ENCODE peak calls at places on chromosomes 7 and 10, in six cellular contexts. E, N, B, I, D and S are unnamed samples. For H3K4me1, the result is how much of the 10 kb centered on the place peaks cover.

GRCh38 chr10:132666733-132667612 is 119.0 kb downstream of the NKX6-2 start:
- DNase-seq in B (no peak), I (no peak), D (no peak), E (no peak), N (peak), S (no peak)

GRCh38 chr10:22609719-22610118 is 104.7 kb downstream of the PIP4K2A start:
- DNase-seq in B (no peak), D (no peak), I (no peak), N (no peak), E (no peak), S (no peak)

GRCh38 chr10:119538632-119539358 is 3.7 kb downstream of the RGS10 start:
- DNase-seq in E (no peak), B (no peak), I (no peak), N (no peak), D (no peak), S (no peak)

GRCh38 chr7:53684693-53685092 is 649.3 kb downstream of the POM121L12 start:
- DNase-seq in E (no peak), I (no peak), D (no peak), B (no peak), N (no peak), S (no peak)

GRCh38 chr10:78991187-78991586 is 77.6 kb upstream of the ZMIZ1 start:
- DNase-seq in E (no peak), D (no peak), B (no peak), I (no peak), N (peak), S (no peak)

GRCh38 chr7:23418046-23418445 is 52.2 kb downstream of the IGF2BP3 start:
- DNase-seq in D (no peak), B (no peak), N (peak), E (no peak), I (no peak), S (no peak)

GRCh38 chr10:86598151-86598550 is 56.2 kb upstream of the OPN4 start:
- DNase-seq in I (no peak), N (peak), B (no peak), E (no peak), D (no peak), S (no peak)

GRCh38 chr10:6173203-6173602 is 29.5 kb upstream of the PFKFB3 start:
- DNase-seq in D (peak), N (no peak), E (peak), I (no peak), B (no peak), S (no peak)

GRCh38 chr10:49778197-49778596 is 16.1 kb upstream of the OGDHL start:
- DNase-seq in E (no peak), I (no peak), N (no peak), D (no peak), B (no peak), S (no peak)

GRCh38 chr10:66678521-66678920 is 247.3 kb upstream of the LRRTM3 start:
- DNase-seq in E (no peak), N (no peak), I (no peak), D (no peak), B (no peak), S (no peak)

GRCh38 chr10:105586451-105587098 is 945.5 kb downstream of the SORCS3 start:
- DNase-seq in D (no peak), I (no peak), N (peak), B (no peak), E (no peak), S (no peak)

GRCh38 chr7:38744746-38745145 is 113.6 kb upstream of the AMPH start:
- DNase-seq in E (no peak), N (peak), B (no peak), D (no peak), I (no peak), S (no peak)

GRCh38 chr7:57201021-57201894 is 69.0 kb upstream of the ZNF479 start:
- DNase-seq in E (no peak), N (no peak), B (no peak), D (no peak), I (no peak), S (no peak)

GRCh38 chr7:142808802-142809583 is 38.2 kb downstream of the PRSS2 start:
- DNase-seq in N (peak), B (peak), E (peak), D (no peak), I (no peak), S (no peak)

GRCh38 chr7:135757719-135758411 is 9.3 kb upstream of the FAM180A start:
- DNase-seq in D (no peak), N (peak), I (no peak), B (no peak), E (no peak), S (no peak)

GRCh38 chr10:119706521-119707278 is 19.1 kb upstream of the INPP5F start:
- DNase-seq in I (no peak), B (no peak), E (no peak), N (no peak), D (peak), S (no peak)

GRCh38 chr10:62640386-62640785 is 164.1 kb upstream of the ADO start:
- DNase-seq in E (no peak), D (no peak), I (no peak), B (no peak), N (peak), S (no peak)

GRCh38 chr10:86711957-86712708 is 43.8 kb downstream of the LDB3 start:
- DNase-seq in E (no peak), B (no peak), I (no peak), D (peak), N (peak), S (no peak)

GRCh38 chr10:127148933-127149220 is 47.5 kb downstream of the INSYN2A start:
- DNase-seq in N (peak), I (no peak), B (no peak), D (no peak), E (no peak), S (no peak)

GRCh38 chr7:155860840-155861479 is 48.7 kb upstream of the SHH start:
- DNase-seq in E (no peak), I (peak), N (peak), B (peak), D (no peak), S (no peak)

GRCh38 chr7:94289071-94289470 is 105.6 kb upstream of the COL1A2 start:
- DNase-seq in D (peak), E (peak), I (no peak), B (peak), N (peak), S (no peak)

GRCh38 chr7:149859369-149859768 is 14.4 kb upstream of the ATP6V0E2 start:
- DNase-seq in N (no peak), B (no peak), D (no peak), E (no peak), I (no peak), S (no peak)

GRCh38 chr7:138768251-138768650 is 29.5 kb upstream of the TMEM213 start:
- DNase-seq in D (no peak), B (no peak), N (no peak), I (no peak), E (no peak), S (no peak)

GRCh38 chr7:121436136-121436535 is 40.0 kb upstream of the FAM3C start:
- DNase-seq in N (no peak), B (peak), D (no peak), E (no peak), I (no peak), S (no peak)

GRCh38 chr7:142231716-142232115 is 26.1 kb downstream of the PRSS58 start:
- DNase-seq in N (no peak), B (no peak), I (no peak), D (peak), E (no peak), S (no peak)

GRCh38 chr10:124725171-124725631 is 19.0 kb downstream of the FAM53B start:
- DNase-seq in B (no peak), D (no peak), I (peak), E (no peak), N (no peak), S (no peak)

GRCh38 chr10:13414855-13415254 is 66.8 kb upstream of the SEPHS1 start:
- DNase-seq in E (peak), B (peak), I (no peak), D (peak), N (no peak), S (peak)

GRCh38 chr10:124110882-124111281 is 17.5 kb upstream of the CHST15 start:
- DNase-seq in D (no peak), I (no peak), B (no peak), N (no peak), E (no peak), S (no peak)

GRCh38 chr10:49751216-49751615 is 10.9 kb downstream of the OGDHL start:
- DNase-seq in E (no peak), N (no peak), D (peak), B (no peak), I (no peak), S (no peak)

GRCh38 chr10:127027786-127028185 is 122.6 kb downstream of the DOCK1 start:
- DNase-seq in B (no peak), N (no peak), D (no peak), E (no peak), I (peak), S (no peak)

GRCh38 chr7:80775481-80775880 is 137.0 kb downstream of the CD36 start:
- DNase-seq in I (no peak), E (no peak), N (no peak), B (no peak), D (no peak), S (no peak)

GRCh38 chr10:117175901-117176534 is 21.3 kb upstream of the KCNK18 start:
- DNase-seq in N (peak), B (peak), E (peak), D (peak), I (peak), S (peak)

GRCh38 chr10:123835575-123835974 is 56.0 kb downstream of the CPXM2 start:
- DNase-seq in I (no peak), D (no peak), E (no peak), N (no peak), B (no peak), S (no peak)

GRCh38 chr7:103762361-103762760 is 227.1 kb downstream of the RELN start:
- DNase-seq in B (no peak), E (no peak), I (no peak), D (no peak), N (no peak), S (no peak)

GRCh38 chr10:94402204-94403033 is at the start of gene TBC1D12:
- DNase-seq in E (peak), I (peak), N (peak), B (peak), D (peak), S (peak)

GRCh38 chr10:24645784-24646183 is 77.9 kb downstream of the ARHGAP21 start:
- DNase-seq in D (no peak), N (no peak), I (no peak), E (no peak), B (peak), S (no peak)

GRCh38 chr7:3721422-3721821 is 420.4 kb downstream of the SDK1 start:
- DNase-seq in N (no peak), E (no peak), B (no peak), I (no peak), D (no peak), S (no peak)

GRCh38 chr7:84532196-84532595 is 337.6 kb upstream of the SEMA3A start:
- DNase-seq in I (no peak), N (no peak), D (no peak), E (no peak), B (no peak), S (no peak)

GRCh38 chr7:17941171-17941490 is 837 bp upstream of the SNX13 start:
- DNase-seq in D (no peak), I (no peak), E (no peak), B (peak), N (no peak), S (no peak)
- H3K4me1 ChIP-seq in D (under half), I (under half), E (under half), B (under half), N (under half), S (under half)

GRCh38 chr7:26532490-26532889 is 240.8 kb downstream of the SNX10 start:
- DNase-seq in N (no peak), D (no peak), B (no peak), E (no peak), I (no peak), S (no peak)

GRCh38 chr7:26533163-26533562 is 241.5 kb downstream of the SNX10 start:
- DNase-seq in E (no peak), B (no peak), I (no peak), D (no peak), N (no peak), S (no peak)

GRCh38 chr7:26534649-26535482 is 243.2 kb downstream of the SNX10 start:
- DNase-seq in B (no peak), D (no peak), E (no peak), N (no peak), I (no peak), S (no peak)

GRCh38 chr7:26535483-26536069 is 243.9 kb downstream of the SNX10 start:
- DNase-seq in E (no peak), D (no peak), I (no peak), N (no peak), B (no peak), S (no peak)

GRCh38 chr7:26531926-26532325 is 240.3 kb downstream of the SNX10 start:
- DNase-seq in I (no peak), B (no peak), E (no peak), D (no peak), N (no peak), S (no peak)
- H3K4me1 ChIP-seq in I (under half), B (under half), E (under half), D (under half), N (under half), S (under half)

DNA sequence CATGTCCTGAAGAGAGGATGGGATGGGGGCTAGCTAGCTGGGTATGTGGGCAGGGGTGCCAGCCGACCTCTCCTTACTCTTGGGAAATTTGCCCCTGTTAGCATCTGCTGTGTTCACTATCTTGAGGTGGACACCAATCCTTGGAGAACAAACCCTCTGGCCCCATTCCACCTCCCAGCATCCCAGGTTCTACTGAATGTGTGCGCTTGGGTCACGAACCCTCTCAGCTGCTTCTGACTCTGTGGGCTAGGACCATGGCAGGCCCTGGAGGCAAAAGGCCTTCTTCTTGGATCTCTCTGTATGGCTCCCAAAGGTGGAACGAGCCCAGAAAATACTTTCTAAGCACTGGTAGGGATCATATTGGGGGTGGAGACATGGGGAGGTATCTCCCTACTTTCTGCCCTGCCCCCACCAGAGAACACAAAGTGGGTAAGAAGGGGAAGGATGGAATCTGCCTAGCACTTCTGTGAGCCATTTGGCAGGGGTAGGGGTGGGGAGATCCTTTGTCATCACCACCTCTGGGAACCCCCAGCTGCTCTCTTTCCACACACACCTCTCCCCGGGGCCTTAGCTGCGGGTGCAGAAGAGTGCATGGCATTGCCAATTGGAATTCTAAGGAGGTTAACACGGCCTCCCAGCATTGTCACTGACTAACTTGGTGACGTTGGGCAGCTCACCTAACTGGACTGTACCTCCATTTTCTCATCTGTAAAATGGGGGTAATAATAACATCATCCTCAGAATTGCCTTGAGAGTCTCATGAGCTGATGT is 7.7 kb downstream of the UNC5B start:
- DNase-seq in E (no peak), N (no peak), D (no peak), B (no peak), I (peak), S (peak)
- H3K4me1 ChIP-seq in E (under half), N (under half), D (under half), B (under half), I (under half), S (under half)

GRCh38 chr7:27921081-27921836 is 181.3 kb downstream of the TAX1BP1 start:
- DNase-seq in I (no peak), D (no peak), B (peak), N (peak), E (peak), S (no peak)

GRCh38 chr7:27922907-27923306 is 182.9 kb downstream of the TAX1BP1 start:
- DNase-seq in I (no peak), D (no peak), B (no peak), N (no peak), E (no peak), S (no peak)

GRCh38 chr7:27920281-27920946 is 180.5 kb downstream of the TAX1BP1 start:
- DNase-seq in E (no peak), N (no peak), I (no peak), B (no peak), D (no peak), S (no peak)

GRCh38 chr7:27925573-27926201 is 185.7 kb downstream of the TAX1BP1 start:
- DNase-seq in N (no peak), I (no peak), E (no peak), B (no peak), D (no peak), S (no peak)

DNA sequence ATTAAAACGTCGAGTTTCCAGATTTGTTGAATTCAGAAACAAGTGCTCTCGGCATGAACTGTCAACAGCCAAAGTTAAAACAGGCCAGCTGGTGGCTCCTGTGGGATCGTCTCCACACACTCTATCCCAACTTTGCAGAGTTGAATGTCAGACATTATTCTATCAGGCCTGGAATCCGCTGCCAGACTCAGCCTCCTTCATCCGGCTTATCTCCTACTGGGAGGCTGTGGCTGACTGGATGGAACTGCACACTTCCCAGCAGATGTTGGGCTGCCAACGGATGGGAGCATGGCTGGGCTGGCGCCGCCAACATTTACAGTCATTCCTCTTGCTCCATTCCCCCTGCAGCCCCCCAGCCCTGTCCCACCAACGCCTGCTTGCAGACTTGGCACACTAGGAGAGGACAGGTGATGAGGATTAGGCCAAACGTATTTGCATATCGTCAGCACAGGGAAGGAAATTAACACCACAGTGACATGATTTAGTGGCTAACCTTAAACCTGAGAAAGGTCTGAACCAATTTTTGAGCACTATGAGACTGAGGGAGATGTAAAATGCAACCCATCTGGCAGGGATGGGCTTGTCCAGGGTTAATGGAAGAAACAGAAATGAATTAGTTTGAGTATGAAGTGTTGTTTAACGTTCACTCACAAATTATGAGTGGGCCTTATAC is 183.5 kb downstream of the TAX1BP1 start:
- DNase-seq in I (no peak), E (no peak), N (no peak), B (no peak), D (no peak), S (no peak)
- H3K4me1 ChIP-seq in I (under half), E (under half), N (under half), B (under half), D (under half), S (under half)

GRCh38 chr7:1339611-1340010 is 106.9 kb downstream of the UNCX start:
- DNase-seq in N (no peak), B (no peak), E (no peak), D (no peak), I (no peak), S (no peak)
- H3K4me1 ChIP-seq in N (under half), B (under half), E (under half), D (under half), I (under half), S (under half)